ENCODE peak calls at places on chromosomes 3 and 15, in nine cellular contexts. C is body of pancreas, U is RWPE1, W is epithelial cell of esophagus, Z is endothelial cell of umbilical vein, A is lung, H is heart left ventricle, R is uterus, I is foreskin fibroblast. B is an unnamed sample.

GRCh38 chr15:77904436-77904821 is 173.1 kb downstream of the TBC1D2B start:
- DNase-seq in H (peak; percentile 35), R (no peak), A (no peak), W (no peak), I (no peak), C (no peak), Z (no peak), U (no peak), B (no peak)

GRCh38 chr3:123396171-123397049 is 52.5 kb downstream of the ADCY5 start:
- DNase-seq in W (peak; percentile 58), I (no peak), A (no peak), C (no peak), H (peak; percentile 10), Z (no peak), R (no peak), U (peak; percentile 22), B (no peak)

GRCh38 chr3:42139740-42140453 is 48.7 kb downstream of the TRAK1 start:
- DNase-seq in U (no peak), H (no peak), W (no peak), Z (no peak), I (no peak), A (no peak), R (no peak), C (no peak), B (no peak)

GRCh38 chr15:34018021-34018645 is 20.9 kb downstream of the AVEN start:
- DNase-seq in I (no peak), U (no peak), W (no peak), A (no peak), C (no peak), H (no peak), Z (no peak), R (no peak), B (peak; percentile 75)

GRCh38 chr15:94586099-94586498 is 354.7 kb downstream of the MCTP2 start:
- DNase-seq in U (no peak), W (no peak), H (no peak), I (no peak), C (no peak), Z (no peak), A (no peak), R (no peak), B (no peak)

GRCh38 chr15:65100427-65100826 is 14.6 kb downstream of the UBAP1L start:
- DNase-seq in I (no peak), C (no peak), R (no peak), Z (no peak), U (no peak), A (no peak), H (no peak), W (no peak), B (no peak)

GRCh38 chr15:82870727-82871576 is 61.5 kb downstream of the WHAMM start:
- DNase-seq in W (no peak), Z (no peak), H (no peak), A (no peak), C (no peak), U (no peak), R (no peak), I (no peak), B (no peak)

GRCh38 chr3:47022540-47023161 is 43.2 kb downstream of the NBEAL2 start:
- DNase-seq in A (no peak), Z (peak; percentile 18), U (no peak), R (no peak), H (no peak), C (peak; percentile 72), I (peak; percentile 73), W (no peak), B (no peak)

GRCh38 chr15:56052389-56053045 is 59.1 kb upstream of the NEDD4 start:
- DNase-seq in U (peak; percentile 59), C (peak; percentile 35), A (no peak), W (peak; percentile 59), H (no peak), R (peak; percentile 31), Z (peak; percentile 56), I (peak; percentile 71), B (peak; percentile 35)

GRCh38 chr15:40942337-40942854 is 10.9 kb upstream of the CHAC1 start:
- DNase-seq in H (peak; percentile 41), R (no peak), C (no peak), A (no peak), W (no peak), U (no peak), Z (no peak), I (no peak), B (no peak)

GRCh38 chr15:47764666-47765065 is 47.4 kb downstream of the SEMA6D start:
- DNase-seq in R (no peak), I (no peak), H (no peak), Z (no peak), A (no peak), U (no peak), C (no peak), W (no peak), B (no peak)

GRCh38 chr3:23738946-23739345 is 66.8 kb upstream of the UBE2E1 start:
- DNase-seq in U (peak; percentile 54), Z (no peak), A (no peak), R (no peak), C (no peak), H (no peak), I (no peak), W (peak; percentile 78), B (no peak)

GRCh38 chr3:12175844-12176453 is 17.2 kb upstream of the TIMP4 start:
- DNase-seq in R (peak; percentile 54), C (peak; percentile 73), I (peak; percentile 79), U (peak; percentile 36), H (peak; percentile 74), A (peak; percentile 63), W (peak; percentile 58), Z (peak; percentile 52), B (peak; percentile 68)

GRCh38 chr3:107236661-107237375 is 140.4 kb upstream of the CCDC54 start:
- DNase-seq in Z (no peak), H (no peak), U (no peak), R (no peak), I (peak; percentile 29), A (no peak), C (no peak), W (peak; percentile 53), B (no peak)

GRCh38 chr3:48997714-48998637 is 7.9 kb downstream of the P4HTM start:
- DNase-seq in C (peak; percentile 40), R (no peak), A (no peak), I (no peak), H (no peak), U (no peak), Z (no peak), W (no peak), B (no peak)

GRCh38 chr15:49427369-49427768 is 4.3 kb downstream of the FGF7 start:
- DNase-seq in H (no peak), I (no peak), R (no peak), W (no peak), U (no peak), C (no peak), Z (no peak), A (no peak), B (no peak)

GRCh38 chr15:49423906-49424520 is 971 bp downstream of the FGF7 start:
- DNase-seq in I (no peak), U (no peak), C (no peak), Z (no peak), H (no peak), A (no peak), R (no peak), W (no peak), B (no peak)

GRCh38 chr15:49423021-49423420 is at the start of gene FGF7:
- DNase-seq in H (no peak), W (no peak), U (no peak), C (no peak), R (peak; percentile 45), A (no peak), Z (no peak), I (peak; percentile 43), B (no peak)

GRCh38 chr15:49421991-49422390 is 1.1 kb upstream of the FGF7 start:
- DNase-seq in H (no peak), A (no peak), R (peak; percentile 68), W (peak; percentile 63), C (peak; percentile 51), U (peak; percentile 23), I (peak; percentile 66), Z (peak; percentile 65), B (peak; percentile 45)

DNA sequence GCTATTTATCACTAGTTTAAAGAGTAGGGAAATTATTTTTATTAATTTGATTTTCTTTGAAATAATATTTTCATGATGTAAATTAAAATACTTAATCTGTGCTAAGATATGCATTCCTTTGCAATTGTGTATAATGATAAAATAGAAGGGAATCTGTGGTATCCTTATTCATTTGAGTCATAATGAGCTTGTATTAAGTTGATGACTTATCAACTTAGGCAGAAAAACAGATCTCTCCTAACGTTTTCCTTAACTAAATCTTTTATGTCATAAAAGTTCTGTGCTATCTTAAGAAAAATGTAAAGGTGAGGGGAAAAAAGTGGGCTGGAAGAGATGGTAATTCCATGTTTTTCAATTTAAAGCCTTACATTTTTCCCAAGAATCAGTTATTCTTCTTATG is 1.9 kb downstream of the FGF7 start:
- DNase-seq in C (no peak), I (no peak), R (no peak), A (no peak), Z (no peak), H (no peak), W (no peak), U (no peak), B (no peak)
- TF ChIP-seq CTCF in C (no peak), I (no peak), R (no peak), A (no peak), Z (no peak), H (no peak), W (no peak), U (no peak), B (no peak)

GRCh38 chr3:155747286-155747685 is 2.4 kb upstream of the PLCH1 start:
- DNase-seq in C (no peak), W (no peak), I (no peak), U (no peak), H (no peak), A (no peak), R (no peak), Z (no peak), B (no peak)

GRCh38 chr3:155747867-155748266 is 3.0 kb upstream of the PLCH1 start:
- DNase-seq in A (no peak), I (no peak), H (no peak), Z (no peak), R (no peak), U (no peak), W (no peak), C (no peak), B (no peak)

GRCh38 chr3:155748611-155749365 is 3.9 kb upstream of the PLCH1 start:
- DNase-seq in H (no peak), U (no peak), A (no peak), I (peak; percentile 60), R (no peak), Z (no peak), C (no peak), W (no peak), B (no peak)

GRCh38 chr3:155753038-155753647 is 8.3 kb upstream of the PLCH1 start:
- DNase-seq in W (peak; percentile 48), A (no peak), H (no peak), C (no peak), Z (peak; percentile 50), R (no peak), U (peak; percentile 23), I (peak; percentile 34), B (no peak)
- TF ChIP-seq CTCF in W (peak; percentile 41), A (no peak), H (no peak), C (no peak), Z (peak; percentile 46), R (no peak), U (peak; percentile 45), I (peak; percentile 35), B (peak; percentile 68)

GRCh38 chr3:2595486-2595885 is 496.8 kb downstream of the CNTN4 start:
- DNase-seq in W (no peak), R (no peak), I (no peak), A (no peak), H (no peak), U (no peak), C (no peak), Z (no peak), B (no peak)
- TF ChIP-seq CTCF in W (no peak), R (no peak), I (no peak), A (no peak), H (no peak), U (no peak), C (no peak), Z (no peak), B (no peak)

GRCh38 chr3:125067225-125067624 is 11.4 kb upstream of the HEG1 start:
- DNase-seq in A (no peak), C (no peak), Z (no peak), I (no peak), W (peak; percentile 66), U (no peak), R (no peak), H (no peak), B (no peak)
- TF ChIP-seq CTCF in A (no peak), C (no peak), Z (no peak), I (no peak), W (no peak), U (no peak), R (no peak), H (no peak), B (no peak)

B was measured in activated CD8-positive, alpha-beta T cell treated with anti-CD3 and anti-CD28 coated beads for 36 hours.